ENCODE peak calls at places on chromosomes 3 and 15, in nine cellular contexts. K is MM.1S, V is Peyer's patch, X is left ventricle myocardium inferior, R is fibroblast of lung, S is neuronal stem cell, B is tibial nerve, D is body of pancreas, L is AG09309. N is an unnamed sample.
A peak's percentile ranks its signal among the peaks of the same experiment; 100 is the strongest.

GRCh38 chr15:74318376-74319137 is 48.9 kb downstream of the CYP11A1 start:
- DNase-seq in K (no peak), V (no peak), X (peak; percentile 54), R (no peak), S (no peak), B (no peak), D (no peak), L (no peak), N (no peak)

GRCh38 chr3:122233109-122233952 is 49.9 kb downstream of the CASR start:
- DNase-seq in K (no peak), V (peak; percentile 74), X (no peak), R (no peak), S (no peak), B (peak; percentile 47), D (no peak), L (no peak), N (no peak)

GRCh38 chr3:122101646-122102045 is 46.5 kb downstream of the CD86 start:
- DNase-seq in K (peak; percentile 80), V (no peak), X (no peak), R (peak; percentile 44), S (peak; percentile 43), B (no peak), D (peak; percentile 22), L (peak; percentile 31), N (no peak)

GRCh38 chr3:105448338-105448982 is 81.8 kb downstream of the ALCAM start:
- DNase-seq in K (no peak), V (no peak), X (no peak), R (peak; percentile 17), S (peak; percentile 9), B (no peak), D (no peak), L (no peak), N (no peak)

GRCh38 chr3:157176108-157176507 is 16.2 kb upstream of the CCNL1 start:
- DNase-seq in K (no peak), V (no peak), X (no peak), R (peak; percentile 51), S (no peak), B (no peak), D (no peak), L (no peak), N (no peak)

GRCh38 chr3:196968233-196969000 is at the start of gene PIGZ:
- DNase-seq in K (peak; percentile 70), V (peak; percentile 64), X (peak; percentile 54), R (no peak), S (no peak), B (no peak), D (peak; percentile 47), L (no peak), N (no peak)

GRCh38 chr15:38073278-38073930 is 139.0 kb downstream of the TMCO5A start:
- DNase-seq in K (peak; percentile 84), V (peak; percentile 49), X (no peak), R (peak; percentile 60), S (no peak), B (no peak), D (no peak), L (no peak), N (no peak)

GRCh38 chr3:23671901-23672589 is 133.7 kb upstream of the UBE2E1 start:
- DNase-seq in K (no peak), V (peak; percentile 57), X (no peak), R (peak; percentile 48), S (no peak), B (no peak), D (peak; percentile 21), L (no peak), N (no peak)

GRCh38 chr3:152300029-152300764 is 31.5 kb downstream of the MBNL1 start:
- DNase-seq in K (no peak), V (no peak), X (no peak), R (no peak), S (no peak), B (no peak), D (no peak), L (no peak), N (no peak)

GRCh38 chr15:27679621-27680521 is 419.2 kb downstream of the OCA2 start:
- DNase-seq in K (no peak), V (no peak), X (no peak), R (peak; percentile 53), S (no peak), B (no peak), D (no peak), L (no peak), N (no peak)

GRCh38 chr3:195219351-195220045 is 51.5 kb downstream of the XXYLT1 start:
- DNase-seq in K (no peak), V (peak; percentile 35), X (no peak), R (no peak), S (no peak), B (no peak), D (no peak), L (no peak), N (no peak)

GRCh38 chr3:43747641-43748040 is 56.9 kb downstream of the ABHD5 start:
- DNase-seq in K (no peak), V (no peak), X (no peak), R (no peak), S (no peak), B (no peak), D (no peak), L (no peak), N (no peak)

GRCh38 chr3:171566803-171567422 is 106.7 kb upstream of the TNIK start:
- DNase-seq in K (peak; percentile 68), V (no peak), X (no peak), R (peak; percentile 62), S (peak; percentile 46), B (no peak), D (no peak), L (no peak), N (no peak)

GRCh38 chr3:20104167-20104661 is 64.0 kb downstream of the KAT2B start:
- DNase-seq in K (no peak), V (peak; percentile 57), X (no peak), R (no peak), S (no peak), B (no peak), D (no peak), L (no peak), N (no peak)

GRCh38 chr3:188259611-188260010 is 105.7 kb downstream of the LPP start:
- DNase-seq in K (no peak), V (no peak), X (no peak), R (no peak), S (no peak), B (no peak), D (no peak), L (no peak), N (no peak)

GRCh38 chr3:188264231-188265213 is 110.6 kb downstream of the LPP start:
- DNase-seq in K (no peak), V (no peak), X (peak; percentile 42), R (peak; percentile 65), S (no peak), B (peak; percentile 63), D (no peak), L (no peak), N (no peak)

GRCh38 chr3:188261011-188261410 is 107.1 kb downstream of the LPP start:
- DNase-seq in K (no peak), V (no peak), X (no peak), R (no peak), S (no peak), B (no peak), D (no peak), L (no peak), N (no peak)

GRCh38 chr3:188262488-188262887 is 108.5 kb downstream of the LPP start:
- DNase-seq in K (no peak), V (no peak), X (no peak), R (no peak), S (no peak), B (no peak), D (no peak), L (no peak), N (no peak)

DNA sequence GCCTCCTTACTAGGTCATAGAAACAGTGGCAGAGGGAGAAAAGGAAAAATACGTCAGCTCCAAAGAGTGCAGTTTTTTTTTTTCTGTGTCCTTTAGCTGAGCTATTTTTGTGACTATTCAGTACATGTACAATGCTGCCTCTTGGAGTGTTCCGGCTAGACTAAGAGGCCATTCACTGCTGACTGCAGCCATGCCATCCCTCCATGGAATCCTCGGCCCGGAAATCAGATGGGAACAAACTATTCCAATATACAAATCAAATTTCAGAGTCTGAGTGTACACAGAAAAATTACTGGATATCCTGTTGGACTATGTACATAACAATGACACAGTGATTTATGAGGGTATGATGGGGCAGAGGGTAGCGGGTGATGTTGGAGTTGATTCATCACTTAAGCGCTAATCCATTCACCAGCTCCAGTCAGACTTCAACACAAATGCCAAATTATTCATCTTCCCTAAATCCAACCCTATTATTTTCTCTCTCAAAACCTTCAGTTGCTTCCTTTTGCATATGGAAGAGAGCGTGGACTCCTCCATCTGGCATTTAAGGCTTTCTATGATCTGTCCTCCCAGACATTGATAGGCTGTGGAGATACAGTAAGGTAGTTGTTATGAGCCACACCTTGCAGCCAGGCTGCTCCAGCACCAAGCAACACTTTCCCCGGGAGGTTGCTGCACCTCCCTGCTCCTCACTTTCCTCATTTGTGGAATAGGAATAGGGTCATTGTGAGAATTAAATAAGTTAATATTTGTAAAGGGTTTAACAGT is 109.1 kb downstream of the LPP start:
- DNase-seq in K (no peak), V (peak; percentile 71), X (no peak), R (peak; percentile 78), S (no peak), B (no peak), D (no peak), L (no peak), N (peak; percentile 62)
- H3K4me3 ChIP-seq in K (no peak overlapping the region), V (no peak overlapping the region), X (no peak overlapping the region), R (no peak overlapping the region), S (no peak overlapping the region), B (no peak overlapping the region), D (no peak overlapping the region), L (no peak overlapping the region), N (peak overlapping the region; percentile 8)

DNA sequence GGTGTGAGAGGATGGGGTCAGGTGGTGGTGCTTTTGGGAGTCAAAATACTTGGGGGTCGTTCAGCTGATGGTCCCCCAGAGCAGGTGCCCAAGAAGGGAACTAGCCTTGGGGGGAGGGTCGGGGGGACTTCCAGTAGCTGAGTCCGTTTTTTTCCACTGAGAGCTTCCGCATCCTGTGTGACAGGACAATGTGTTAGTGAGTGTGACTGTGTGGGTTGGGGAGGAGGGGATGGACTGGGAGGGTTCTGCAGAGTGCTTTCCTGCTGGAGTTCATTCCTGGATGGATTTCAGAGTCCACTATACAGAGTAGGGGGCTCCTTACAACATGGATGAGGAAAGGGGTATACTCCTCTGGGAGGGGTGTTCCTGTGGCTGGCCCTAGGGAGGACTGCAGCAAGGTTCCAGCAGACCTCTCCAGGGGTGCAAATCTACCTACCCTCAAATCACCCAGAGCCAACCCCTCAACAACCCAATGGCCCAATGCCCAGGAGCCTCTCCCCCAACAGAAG is 601 bp upstream of the HYAL2 start:
- DNase-seq in K (no peak), V (no peak), X (peak; percentile 47), R (no peak), S (no peak), B (no peak), D (no peak), L (no peak), N (no peak)
- H3K4me3 ChIP-seq in K (no peak overlapping the region), V (no peak overlapping the region), X (peak overlapping the region; percentile 86), R (no peak overlapping the region), S (no peak overlapping the region), B (no peak overlapping the region), D (no peak overlapping the region), L (no peak overlapping the region), N (peak overlapping the region; percentile 73)

GRCh38 chr3:71503525-71504249 is 79.8 kb downstream of the FOXP1 start:
- DNase-seq in K (no peak), V (no peak), X (no peak), R (peak; percentile 46), S (no peak), B (no peak), D (no peak), L (peak; percentile 57), N (no peak)
- H3K4me3 ChIP-seq in K (no peak overlapping the region), V (no peak overlapping the region), X (no peak overlapping the region), R (no peak overlapping the region), S (no peak overlapping the region), B (no peak overlapping the region), D (no peak overlapping the region), L (peak overlapping the region; percentile 20), N (no peak overlapping the region)

GRCh38 chr3:11847607-11848006 is 922 bp upstream of the TAMM41 start:
- DNase-seq in K (peak; percentile 21), V (no peak), X (no peak), R (no peak), S (no peak), B (no peak), D (peak; percentile 16), L (no peak), N (no peak)
- H3K4me3 ChIP-seq in K (no peak overlapping the region), V (no peak overlapping the region), X (peak overlapping the region; percentile 87), R (no peak overlapping the region), S (no peak overlapping the region), B (peak overlapping the region; percentile 89), D (no peak overlapping the region), L (no peak overlapping the region), N (peak overlapping the region; percentile 97)